ENCODE peak calls at places on chromosomes 11 and 22, in eight cellular contexts. Q is heart right ventricle, T is dorsolateral prefrontal cortex, U is SK-N-SH, G is right atrium auricular region, F is PC-9, O is brain microvascular endothelial cell, Y is neural progenitor cell. J is an unnamed sample.
A peak's percentile ranks its signal among the peaks of the same experiment; 100 is the strongest.

GRCh38 chr11:114678125-114679036 is at the start of gene NXPE2:
- DNase-seq in Q (no peak), T (no peak), U (no peak), G (no peak), F (no peak), O (no peak), Y (no peak), J (peak; percentile 84)

GRCh38 chr22:31945971-31946680 is 1.8 kb downstream of the YWHAH start:
- DNase-seq in Q (no peak), T (peak; percentile 36), U (no peak), G (no peak), F (no peak), O (no peak), Y (peak; percentile 39), J (peak; percentile 39)

GRCh38 chr11:35617316-35617686 is 959 bp upstream of the FJX1 start:
- DNase-seq in Q (no peak), T (no peak), U (no peak), G (no peak), F (no peak), O (no peak), Y (no peak), J (no peak)

GRCh38 chr11:1131033-1131911 is 26.5 kb upstream of the MUC5AC start:
- DNase-seq in Q (no peak), T (no peak), U (peak; percentile 31), G (no peak), F (no peak), O (no peak), Y (no peak), J (no peak)

GRCh38 chr11:61004037-61004641 is 32.7 kb downstream of the CD6 start:
- DNase-seq in Q (no peak), T (no peak), U (no peak), G (no peak), F (no peak), O (peak; percentile 32), Y (no peak), J (peak; percentile 56)

GRCh38 chr22:22103078-22103593 is 120.5 kb upstream of the TOP3B start:
- DNase-seq in Q (no peak), T (no peak), U (peak; percentile 44), G (peak; percentile 34), F (no peak), O (no peak), Y (peak; percentile 24), J (no peak)

GRCh38 chr11:120383518-120384155 is 47.4 kb downstream of the ARHGEF12 start:
- DNase-seq in Q (no peak), T (no peak), U (no peak), G (no peak), F (no peak), O (no peak), Y (no peak), J (no peak)

GRCh38 chr11:124174001-124174400 is 9.1 kb upstream of the OR10D3 start:
- DNase-seq in Q (no peak), T (no peak), U (no peak), G (no peak), F (no peak), O (peak; percentile 52), Y (peak; percentile 90), J (peak; percentile 84)

GRCh38 chr22:48488611-48489456 is 1338.8 kb downstream of the BRD1 start:
- DNase-seq in Q (no peak), T (peak; percentile 57), U (peak; percentile 54), G (no peak), F (no peak), O (no peak), Y (peak; percentile 89), J (no peak)

GRCh38 chr11:46537851-46538295 is 56.0 kb downstream of the AMBRA1 start:
- DNase-seq in Q (peak; percentile 33), T (peak; percentile 78), U (peak; percentile 77), G (no peak), F (peak; percentile 66), O (peak; percentile 59), Y (peak; percentile 90), J (peak; percentile 72)

GRCh38 chr11:73034330-73034729 is 107.8 kb downstream of the FCHSD2 start:
- DNase-seq in Q (no peak), T (no peak), U (no peak), G (no peak), F (no peak), O (no peak), Y (no peak), J (no peak)
- H3K4me3 ChIP-seq in Q (no peak overlapping the region), T (no peak overlapping the region), U (no peak overlapping the region), G (no peak overlapping the region), F (no peak overlapping the region), O (no peak overlapping the region), Y (no peak overlapping the region), J (no peak overlapping the region)

DNA sequence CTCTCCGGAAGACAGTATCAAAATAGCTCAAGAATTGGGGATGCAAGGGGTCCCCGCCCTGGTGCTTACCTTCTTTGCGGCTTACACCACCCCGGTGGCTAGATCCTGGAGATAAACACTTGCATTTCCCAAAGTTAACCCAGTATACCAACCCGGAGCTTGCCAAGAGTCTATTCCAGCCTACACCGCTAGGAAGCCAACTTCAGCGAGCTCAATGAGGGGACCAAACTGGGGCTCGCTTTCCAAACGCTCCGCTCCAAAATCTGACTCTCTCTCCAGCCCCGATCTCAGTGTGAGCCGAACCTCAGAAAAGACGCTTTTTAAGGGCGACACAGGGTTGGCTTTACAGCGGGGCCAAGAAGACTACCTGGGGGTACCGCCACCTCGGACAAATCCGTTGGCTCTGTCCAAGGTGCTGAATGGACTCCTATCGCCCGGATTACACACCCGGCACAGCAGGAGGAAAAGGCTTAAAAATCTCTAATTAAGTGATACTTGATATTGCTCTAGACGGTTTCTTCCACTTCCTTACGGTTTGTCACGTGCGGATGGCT is 20.1 kb upstream of the BDNF start:
- DNase-seq in Q (no peak), T (peak; percentile 41), U (peak; percentile 62), G (no peak), F (peak; percentile 28), O (peak; percentile 42), Y (peak; percentile 94), J (peak; percentile 64)
- TF ChIP-seq CTCF in Q (no peak), T (no peak), U (peak; percentile 57), G (no peak), F (no peak), O (peak; percentile 61), Y (peak; percentile 59), J (peak; percentile 37)

GRCh38 chr11:66842501-66842895 is 743 bp upstream of the RCE1 start:
- DNase-seq in Q (no peak), T (no peak), U (no peak), G (no peak), F (no peak), O (no peak), Y (no peak), J (no peak)
- H3K4me3 ChIP-seq in Q (peak overlapping the region; percentile 90), T (peak overlapping the region; percentile 100), U (peak overlapping the region; percentile 88), G (peak overlapping the region; percentile 98), F (peak overlapping the region; percentile 94), O (peak overlapping the region; percentile 99), Y (peak overlapping the region; percentile 96), J (peak overlapping the region; percentile 89)

GRCh38 chr11:93248602-93249001 is 50.8 kb upstream of the SLC36A4 start:
- DNase-seq in Q (no peak), T (no peak), U (no peak), G (no peak), F (no peak), O (no peak), Y (no peak), J (no peak)
- TF ChIP-seq CTCF in Q (no peak), T (no peak), U (peak; percentile 42), G (no peak), F (peak; percentile 58), O (peak; percentile 30), Y (peak; percentile 23), J (peak; percentile 31)

GRCh38 chr22:27060188-27060587 is 402.8 kb downstream of the MIAT start:
- DNase-seq in Q (no peak), T (no peak), U (no peak), G (no peak), F (no peak), O (no peak), Y (no peak), J (no peak)
- H3K4me3 ChIP-seq in Q (no peak overlapping the region), T (no peak overlapping the region), U (no peak overlapping the region), G (no peak overlapping the region), F (no peak overlapping the region), O (no peak overlapping the region), Y (no peak overlapping the region), J (no peak overlapping the region)

DNA sequence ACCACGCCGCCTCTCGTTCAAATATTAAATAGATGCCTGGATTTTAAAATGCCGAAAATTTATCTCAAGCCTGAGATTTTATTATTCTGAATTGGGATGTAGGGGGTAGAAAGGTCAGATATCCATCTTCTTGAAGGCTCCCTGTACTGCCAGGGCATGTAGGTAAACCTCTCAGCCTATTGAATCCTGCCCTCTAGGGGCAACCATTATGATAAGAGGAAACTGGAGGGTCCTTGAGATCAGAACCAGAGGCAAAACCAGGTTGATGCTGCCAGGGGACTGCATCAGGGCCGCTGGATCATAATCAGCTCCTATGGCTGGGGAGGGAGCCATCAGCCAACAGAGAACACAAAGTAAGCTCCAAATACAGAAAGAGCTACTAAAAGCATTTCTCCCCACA is 92.4 kb downstream of the KCNC1 start:
- DNase-seq in Q (no peak), T (no peak), U (peak; percentile 33), G (no peak), F (no peak), O (no peak), Y (peak; percentile 62), J (no peak)
- TF ChIP-seq CTCF in Q (no peak), T (no peak), U (peak; percentile 37), G (no peak), F (no peak), O (peak; percentile 55), Y (peak; percentile 68), J (peak; percentile 20)

GRCh38 chr22:17629646-17630045 is 1.1 kb upstream of the ATP6V1E1 start:
- DNase-seq in Q (no peak), T (no peak), U (no peak), G (no peak), F (no peak), O (no peak), Y (no peak), J (no peak)
- H3K4me3 ChIP-seq in Q (peak overlapping the region; percentile 85), T (no peak overlapping the region), U (no peak overlapping the region), G (no peak overlapping the region), F (peak overlapping the region; percentile 94), O (no peak overlapping the region), Y (peak overlapping the region; percentile 95), J (no peak overlapping the region)

DNA sequence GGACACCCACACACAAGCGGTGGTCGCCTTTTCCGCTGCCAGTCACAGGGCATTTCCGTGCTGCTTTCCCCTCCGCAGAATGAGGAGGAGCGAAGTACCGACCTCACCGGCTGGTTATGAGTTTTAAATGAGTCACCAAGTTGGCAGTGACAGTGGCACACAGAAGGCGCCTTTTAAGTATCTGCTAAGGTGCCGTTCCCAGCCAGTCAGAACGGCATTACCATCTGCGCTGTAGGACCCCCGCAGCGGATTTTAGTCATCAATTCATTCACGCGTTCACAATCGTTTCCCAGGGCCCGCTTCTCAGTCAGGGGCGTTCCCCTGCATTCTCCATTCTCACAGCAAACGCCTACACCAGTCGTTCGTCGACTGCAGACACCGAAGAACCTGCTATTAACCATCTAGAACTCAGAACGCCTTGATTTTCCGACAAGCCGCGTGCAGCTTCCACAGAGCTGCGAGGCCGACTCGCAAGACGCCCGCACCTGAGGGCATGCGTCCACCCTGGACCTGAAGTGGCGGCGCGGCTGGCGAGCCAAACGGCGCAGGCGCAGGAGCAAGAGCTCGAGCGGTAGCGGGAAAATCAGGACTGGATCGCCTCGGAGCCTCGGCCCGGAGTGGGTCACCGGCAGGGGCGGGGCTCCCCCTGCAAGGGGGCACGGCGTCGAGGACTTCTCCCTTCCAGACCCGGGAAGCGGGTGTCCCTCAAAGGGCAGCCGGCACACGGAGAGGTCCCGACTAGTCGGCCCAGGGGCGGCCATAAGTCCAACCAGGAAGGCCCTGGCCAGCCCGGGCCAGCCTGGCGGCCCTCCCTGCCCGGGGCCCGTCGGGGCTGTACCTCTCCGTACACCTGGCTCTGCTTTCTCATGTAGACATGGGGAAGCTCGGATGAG is 642 bp downstream of the CYP2R1 start:
- DNase-seq in Q (peak; percentile 90), T (peak; percentile 89), U (peak; percentile 93), G (peak; percentile 89), F (peak; percentile 80), O (peak; percentile 71), Y (peak; percentile 95), J (peak; percentile 92)
- TF ChIP-seq CTCF in Q (no peak), T (no peak), U (peak; percentile 1), G (no peak), F (no peak), O (peak; percentile 12), Y (no peak), J (no peak)